ENCODE peak calls at places on chromosomes 7 and 10, in eight cellular contexts. T is glomerular endothelial cell, X is neural crest cell, E is cortex of kidney, U is GM20000, V is upper lobe of left lung, S is fibroblast of lung, L is head of caudate nucleus. Z is an unnamed sample.

GRCh38 chr7:137485818-137486217 is 142.3 kb upstream of the PTN start:
- DNase-seq in T (no peak), E (no peak), V (no peak), S (no peak), X (no peak), U (no peak), L (no peak), Z (no peak)

GRCh38 chr7:151076863-151077704 is 3.5 kb downstream of the FASTK start:
- DNase-seq in E (no peak), V (no peak), S (no peak), U (no peak), L (no peak), X (peak; percentile 47), T (no peak), Z (no peak)

GRCh38 chr7:110595694-110596093 is 495.2 kb upstream of the LRRN3 start:
- DNase-seq in U (no peak), E (no peak), X (no peak), S (no peak), L (no peak), V (no peak), T (no peak), Z (no peak)

GRCh38 chr10:100510533-100511308 is 8.9 kb downstream of the SEC31B start:
- DNase-seq in X (no peak), E (no peak), V (peak; percentile 36), S (no peak), L (no peak), T (no peak), U (no peak), Z (no peak)

GRCh38 chr7:14924398-14924797 is 21.8 kb upstream of the DGKB start:
- DNase-seq in S (peak; percentile 4), E (no peak), V (no peak), T (no peak), X (no peak), L (no peak), U (no peak), Z (no peak)

GRCh38 chr10:15857001-15857608 is 3.2 kb downstream of the MINDY3 start:
- DNase-seq in U (no peak), V (no peak), L (no peak), S (no peak), X (no peak), E (no peak), T (no peak), Z (no peak)

GRCh38 chr7:79272066-79272669 is 181.3 kb downstream of the MAGI2 start:
- DNase-seq in U (peak; percentile 23), L (no peak), V (no peak), E (no peak), X (no peak), T (no peak), S (peak; percentile 34), Z (no peak)

GRCh38 chr10:104328916-104329710 is 9.2 kb downstream of the ITPRIP start:
- DNase-seq in X (peak; percentile 58), E (no peak), U (no peak), T (no peak), S (peak; percentile 97), L (peak; percentile 51), V (peak; percentile 83), Z (peak; percentile 61)

GRCh38 chr10:131697461-131698128 is 203.2 kb upstream of the PPP2R2D start:
- DNase-seq in V (no peak), U (no peak), S (no peak), E (no peak), T (no peak), L (no peak), X (no peak), Z (no peak)

GRCh38 chr7:26052721-26053120 is 99.3 kb upstream of the NFE2L3 start:
- DNase-seq in X (no peak), V (no peak), U (no peak), E (no peak), L (no peak), S (peak; percentile 6), T (no peak), Z (no peak)

GRCh38 chr7:88218836-88219605 is 817 bp downstream of the SRI start:
- DNase-seq in S (peak; percentile 62), U (peak; percentile 60), T (no peak), X (peak; percentile 26), L (peak; percentile 47), V (peak; percentile 84), E (no peak), Z (peak; percentile 60)

GRCh38 chr7:44144426-44144967 is 3.4 kb upstream of the MYL7 start:
- DNase-seq in E (no peak), S (no peak), X (no peak), T (no peak), L (no peak), V (peak; percentile 8), U (no peak), Z (no peak)

GRCh38 chr10:14673189-14673947 is 101.3 kb downstream of the FAM107B start:
- DNase-seq in X (no peak), U (no peak), V (no peak), T (no peak), S (no peak), L (no peak), E (no peak), Z (no peak)

GRCh38 chr7:1741246-1741645 is 71.2 kb downstream of the ELFN1 start:
- DNase-seq in V (no peak), S (no peak), X (no peak), E (no peak), T (no peak), U (no peak), L (no peak), Z (peak; percentile 16)

GRCh38 chr7:30164567-30164966 is 29.8 kb downstream of the MTURN start:
- DNase-seq in U (peak; percentile 52), V (no peak), E (no peak), T (peak; percentile 41), L (no peak), S (peak; percentile 53), X (no peak), Z (no peak)

GRCh38 chr7:69597278-69598076 is 798 bp upstream of the AUTS2 start:
- DNase-seq in X (peak; percentile 49), U (peak; percentile 76), S (peak; percentile 29), V (peak; percentile 45), L (peak; percentile 20), E (no peak), T (no peak), Z (peak; percentile 76)